ENCODE peak calls at places on chromosomes 16 and 17, in five cellular contexts. O is thoracic aorta; E is NCI-H1105; R is stimulated activated CD4-positive, alpha-beta T cell treated with anti-CD3 and anti-CD28 coated beads, Interleukin-4, amount 100 ng/mL, for 4 hours; J is BJ. T is an unnamed sample.
A peak's percentile ranks its signal among the peaks of the same experiment; 100 is the strongest.

GRCh38 chr17:32102697-32103096 is 39.6 kb upstream of the RHOT1 start:
- DNase-seq in R (no peak), E (no peak), O (no peak), J (peak; percentile 15), T (no peak)

GRCh38 chr17:75096082-75096625 is 8.4 kb downstream of the SLC16A5 start:
- DNase-seq in R (no peak), J (no peak), O (no peak), E (no peak), T (no peak)

GRCh38 chr17:35546489-35546888 is 9.0 kb upstream of the SLFN12L start:
- DNase-seq in J (no peak), R (no peak), O (no peak), E (no peak), T (no peak)

GRCh38 chr17:82941021-82942001 is 101.5 kb upstream of the ZNF750 start:
- DNase-seq in R (no peak), O (no peak), E (no peak), J (no peak), T (no peak)

GRCh38 chr17:1766382-1767135 is 4.7 kb downstream of the SERPINF1 start:
- DNase-seq in J (no peak), E (no peak), O (no peak), R (no peak), T (no peak)

GRCh38 chr17:29146369-29146972 is 33.7 kb downstream of the MYO18A start:
- DNase-seq in J (no peak), R (no peak), E (no peak), O (no peak), T (no peak)

GRCh38 chr16:68994324-68994723 is 111.1 kb upstream of the HAS3 start:
- DNase-seq in J (no peak), O (no peak), R (no peak), E (no peak), T (no peak)

GRCh38 chr16:3952342-3953131 is 72.0 kb upstream of the CREBBP start:
- DNase-seq in O (peak; percentile 73), E (no peak), J (no peak), R (no peak), T (no peak)

GRCh38 chr16:77298638-77299360 is 99.6 kb downstream of the SYCE1L start:
- DNase-seq in J (peak; percentile 97), E (no peak), O (no peak), R (no peak), T (no peak)

GRCh38 chr16:88864099-88864498 is 2.4 kb downstream of the PABPN1L start:
- DNase-seq in O (no peak), E (no peak), R (no peak), J (no peak), T (no peak)

GRCh38 chr17:59000022-59000421 is 106.7 kb downstream of the TRIM37 start:
- DNase-seq in O (no peak), E (no peak), R (no peak), J (no peak), T (no peak)

GRCh38 chr17:19508327-19508867 is 25.3 kb upstream of the SLC47A1 start:
- DNase-seq in E (peak; percentile 73), R (peak; percentile 46), J (no peak), O (no peak), T (peak; percentile 46)

GRCh38 chr17:13650096-13650675 is 48.5 kb upstream of the HS3ST3A1 start:
- DNase-seq in O (no peak), R (no peak), J (no peak), E (no peak), T (no peak)

GRCh38 chr17:45381001-45381400 is 51.7 kb downstream of the ARHGAP27 start:
- DNase-seq in J (no peak), O (no peak), R (no peak), E (no peak), T (no peak)

GRCh38 chr17:80219013-80219776 is 938 bp downstream of the SGSH start:
- DNase-seq in J (peak; percentile 33), R (peak; percentile 87), E (peak; percentile 61), O (peak; percentile 28), T (peak; percentile 94)